ENCODE peak calls at places on chromosome 3, in nine cellular contexts. One of them, this sample, is unnamed.
A peak's percentile ranks its signal among the peaks of the same experiment; 100 is the strongest.

GRCh38 chr3:23762214-23763039 is 43.3 kb upstream of the UBE2E1 start:
- DNase-seq in dorsolateral prefrontal cortex: no peak
- DNase-seq in HepG2: no peak
- DNase-seq in OCI-LY7: peak; percentile 84
- DNase-seq in colonic mucosa: no peak
- DNase-seq in GM12865: peak; percentile 89
- DNase-seq in CD8-positive, alpha-beta T cell: no peak
- DNase-seq in cardiac fibroblast: peak; percentile 18
- DNase-seq in GM23338: no peak
- DNase-seq in this sample: no peak

GRCh38 chr3:18988619-18989229 is 159.6 kb upstream of the KCNH8 start:
- DNase-seq in GM23338: peak; percentile 80
- DNase-seq in cardiac fibroblast: peak; percentile 18
- DNase-seq in GM12865: peak; percentile 12
- DNase-seq in dorsolateral prefrontal cortex: no peak
- DNase-seq in HepG2: peak; percentile 12
- DNase-seq in CD8-positive, alpha-beta T cell: no peak
- DNase-seq in colonic mucosa: no peak
- DNase-seq in OCI-LY7: peak; percentile 68
- DNase-seq in this sample: no peak

GRCh38 chr3:61847784-61848462 is 286.6 kb downstream of the PTPRG start:
- DNase-seq in CD8-positive, alpha-beta T cell: no peak
- DNase-seq in GM12865: no peak
- DNase-seq in cardiac fibroblast: peak; percentile 61
- DNase-seq in colonic mucosa: peak; percentile 66
- DNase-seq in GM23338: peak; percentile 72
- DNase-seq in OCI-LY7: no peak
- DNase-seq in dorsolateral prefrontal cortex: peak; percentile 59
- DNase-seq in HepG2: peak; percentile 17
- DNase-seq in this sample: no peak

GRCh38 chr3:64488938-64489337 is 198.9 kb downstream of the ADAMTS9 start:
- DNase-seq in dorsolateral prefrontal cortex: no peak
- DNase-seq in GM12865: no peak
- DNase-seq in cardiac fibroblast: no peak
- DNase-seq in OCI-LY7: no peak
- DNase-seq in HepG2: no peak
- DNase-seq in colonic mucosa: no peak
- DNase-seq in GM23338: no peak
- DNase-seq in CD8-positive, alpha-beta T cell: no peak
- DNase-seq in this sample: no peak

GRCh38 chr3:34793066-34793465 is 846.3 kb upstream of the ARPP21 start:
- DNase-seq in dorsolateral prefrontal cortex: no peak
- DNase-seq in CD8-positive, alpha-beta T cell: no peak
- DNase-seq in GM12865: no peak
- DNase-seq in GM23338: no peak
- DNase-seq in OCI-LY7: no peak
- DNase-seq in colonic mucosa: no peak
- DNase-seq in HepG2: no peak
- DNase-seq in cardiac fibroblast: peak; percentile 19
- DNase-seq in this sample: no peak

GRCh38 chr3:126356373-126357298 is 572 bp downstream of the KLF15 start:
- DNase-seq in OCI-LY7: peak; percentile 40
- DNase-seq in dorsolateral prefrontal cortex: peak; percentile 25
- DNase-seq in GM23338: peak; percentile 41
- DNase-seq in cardiac fibroblast: peak; percentile 7
- DNase-seq in colonic mucosa: no peak
- DNase-seq in GM12865: no peak
- DNase-seq in HepG2: no peak
- DNase-seq in CD8-positive, alpha-beta T cell: no peak
- DNase-seq in this sample: no peak

GRCh38 chr3:53820756-53821580 is 25.3 kb downstream of the CHDH start:
- DNase-seq in HepG2: no peak
- DNase-seq in dorsolateral prefrontal cortex: no peak
- DNase-seq in OCI-LY7: no peak
- DNase-seq in CD8-positive, alpha-beta T cell: no peak
- DNase-seq in GM12865: no peak
- DNase-seq in colonic mucosa: no peak
- DNase-seq in cardiac fibroblast: no peak
- DNase-seq in GM23338: no peak
- DNase-seq in this sample: no peak

GRCh38 chr3:72660270-72661114 is 187.8 kb downstream of the SHQ1 start:
- DNase-seq in GM23338: no peak
- DNase-seq in colonic mucosa: no peak
- DNase-seq in dorsolateral prefrontal cortex: no peak
- DNase-seq in GM12865: no peak
- DNase-seq in OCI-LY7: no peak
- DNase-seq in HepG2: no peak
- DNase-seq in CD8-positive, alpha-beta T cell: no peak
- DNase-seq in cardiac fibroblast: no peak
- DNase-seq in this sample: no peak

GRCh38 chr3:122973893-122974615 is 53.5 kb downstream of the SEMA5B start:
- DNase-seq in GM12865: no peak
- DNase-seq in cardiac fibroblast: no peak
- DNase-seq in OCI-LY7: no peak
- DNase-seq in CD8-positive, alpha-beta T cell: no peak
- DNase-seq in dorsolateral prefrontal cortex: peak; percentile 56
- DNase-seq in colonic mucosa: no peak
- DNase-seq in HepG2: no peak
- DNase-seq in GM23338: no peak
- DNase-seq in this sample: no peak

GRCh38 chr3:1079641-1080040 is 13.2 kb upstream of the CNTN6 start:
- DNase-seq in GM12865: no peak
- DNase-seq in GM23338: no peak
- DNase-seq in OCI-LY7: no peak
- DNase-seq in cardiac fibroblast: no peak
- DNase-seq in dorsolateral prefrontal cortex: no peak
- DNase-seq in HepG2: no peak
- DNase-seq in colonic mucosa: no peak
- DNase-seq in CD8-positive, alpha-beta T cell: no peak
- DNase-seq in this sample: no peak

GRCh38 chr3:126259411-126260391 is 79.3 kb upstream of the ALDH1L1 start:
- DNase-seq in GM12865: peak; percentile 12
- DNase-seq in cardiac fibroblast: peak; percentile 61
- DNase-seq in HepG2: peak; percentile 29
- DNase-seq in OCI-LY7: peak; percentile 35
- DNase-seq in colonic mucosa: peak; percentile 31
- DNase-seq in CD8-positive, alpha-beta T cell: no peak
- DNase-seq in GM23338: peak; percentile 66
- DNase-seq in dorsolateral prefrontal cortex: peak; percentile 73
- DNase-seq in this sample: no peak

GRCh38 chr3:172074027-172074426 is 34.6 kb downstream of the FNDC3B start:
- DNase-seq in dorsolateral prefrontal cortex: no peak
- DNase-seq in GM23338: no peak
- DNase-seq in CD8-positive, alpha-beta T cell: no peak
- DNase-seq in HepG2: no peak
- DNase-seq in GM12865: no peak
- DNase-seq in colonic mucosa: no peak
- DNase-seq in cardiac fibroblast: no peak
- DNase-seq in OCI-LY7: no peak
- DNase-seq in this sample: no peak

GRCh38 chr3:182703233-182703632 is 90.1 kb upstream of the ATP11B start:
- DNase-seq in GM12865: no peak
- DNase-seq in GM23338: no peak
- DNase-seq in cardiac fibroblast: no peak
- DNase-seq in colonic mucosa: no peak
- DNase-seq in CD8-positive, alpha-beta T cell: no peak
- DNase-seq in OCI-LY7: no peak
- DNase-seq in dorsolateral prefrontal cortex: no peak
- DNase-seq in HepG2: no peak
- DNase-seq in this sample: no peak

GRCh38 chr3:157428957-157429356 is 7.7 kb upstream of the PTX3 start:
- DNase-seq in OCI-LY7: no peak
- DNase-seq in GM12865: no peak
- DNase-seq in CD8-positive, alpha-beta T cell: no peak
- DNase-seq in dorsolateral prefrontal cortex: no peak
- DNase-seq in cardiac fibroblast: no peak
- DNase-seq in HepG2: no peak
- DNase-seq in GM23338: no peak
- DNase-seq in colonic mucosa: no peak
- DNase-seq in this sample: no peak

GRCh38 chr3:171813897-171814460 is 3.7 kb upstream of the PLD1 start:
- DNase-seq in HepG2: no peak
- DNase-seq in GM23338: no peak
- DNase-seq in colonic mucosa: no peak
- DNase-seq in CD8-positive, alpha-beta T cell: no peak
- DNase-seq in cardiac fibroblast: peak; percentile 82
- DNase-seq in OCI-LY7: peak; percentile 9
- DNase-seq in dorsolateral prefrontal cortex: no peak
- DNase-seq in GM12865: peak; percentile 63
- DNase-seq in this sample: no peak

GRCh38 chr3:188749010-188749617 is 422.7 kb upstream of the TPRG1 start:
- DNase-seq in OCI-LY7: peak; percentile 62
- DNase-seq in GM12865: peak; percentile 59
- DNase-seq in CD8-positive, alpha-beta T cell: peak; percentile 42
- DNase-seq in colonic mucosa: peak; percentile 53
- DNase-seq in HepG2: no peak
- DNase-seq in dorsolateral prefrontal cortex: no peak
- DNase-seq in GM23338: peak; percentile 89
- DNase-seq in cardiac fibroblast: peak; percentile 37
- DNase-seq in this sample: no peak

GRCh38 chr3:43268636-43269035 is 17.7 kb upstream of the SNRK start:
- DNase-seq in CD8-positive, alpha-beta T cell: no peak
- DNase-seq in GM12865: no peak
- DNase-seq in dorsolateral prefrontal cortex: no peak
- DNase-seq in GM23338: no peak
- DNase-seq in colonic mucosa: no peak
- DNase-seq in OCI-LY7: no peak
- DNase-seq in HepG2: no peak
- DNase-seq in cardiac fibroblast: no peak
- DNase-seq in this sample: no peak

GRCh38 chr3:190968616-190969015 is 106.1 kb upstream of the GMNC start:
- DNase-seq in dorsolateral prefrontal cortex: no peak
- DNase-seq in colonic mucosa: no peak
- DNase-seq in cardiac fibroblast: no peak
- DNase-seq in GM12865: no peak
- DNase-seq in GM23338: peak; percentile 55
- DNase-seq in OCI-LY7: no peak
- DNase-seq in CD8-positive, alpha-beta T cell: no peak
- DNase-seq in HepG2: no peak
- DNase-seq in this sample: no peak

GRCh38 chr3:100913870-100914654 is 79.2 kb downstream of the ABI3BP start:
- DNase-seq in HepG2: no peak
- DNase-seq in OCI-LY7: no peak
- DNase-seq in GM23338: no peak
- DNase-seq in GM12865: no peak
- DNase-seq in cardiac fibroblast: peak; percentile 87
- DNase-seq in CD8-positive, alpha-beta T cell: no peak
- DNase-seq in colonic mucosa: no peak
- DNase-seq in dorsolateral prefrontal cortex: no peak
- DNase-seq in this sample: no peak

GRCh38 chr3:7950890-7951289 is 550.7 kb upstream of the LMCD1 start:
- DNase-seq in dorsolateral prefrontal cortex: no peak
- DNase-seq in GM23338: no peak
- DNase-seq in CD8-positive, alpha-beta T cell: no peak
- DNase-seq in GM12865: no peak
- DNase-seq in colonic mucosa: no peak
- DNase-seq in cardiac fibroblast: no peak
- DNase-seq in OCI-LY7: no peak
- DNase-seq in HepG2: no peak
- DNase-seq in this sample: no peak

GRCh38 chr3:42746455-42747450 is 26.3 kb downstream of the CCDC13 start:
- DNase-seq in colonic mucosa: no peak
- DNase-seq in GM12865: no peak
- DNase-seq in cardiac fibroblast: no peak
- DNase-seq in CD8-positive, alpha-beta T cell: no peak
- DNase-seq in HepG2: peak; percentile 54
- DNase-seq in dorsolateral prefrontal cortex: no peak
- DNase-seq in GM23338: no peak
- DNase-seq in OCI-LY7: no peak
- DNase-seq in this sample: no peak

GRCh38 chr3:90062018-90062417 is 954.6 kb downstream of the EPHA3 start:
- DNase-seq in GM23338: no peak
- DNase-seq in HepG2: no peak
- DNase-seq in cardiac fibroblast: peak; percentile 77
- DNase-seq in dorsolateral prefrontal cortex: no peak
- DNase-seq in colonic mucosa: no peak
- DNase-seq in OCI-LY7: no peak
- DNase-seq in GM12865: no peak
- DNase-seq in CD8-positive, alpha-beta T cell: no peak
- DNase-seq in this sample: no peak

DNA sequence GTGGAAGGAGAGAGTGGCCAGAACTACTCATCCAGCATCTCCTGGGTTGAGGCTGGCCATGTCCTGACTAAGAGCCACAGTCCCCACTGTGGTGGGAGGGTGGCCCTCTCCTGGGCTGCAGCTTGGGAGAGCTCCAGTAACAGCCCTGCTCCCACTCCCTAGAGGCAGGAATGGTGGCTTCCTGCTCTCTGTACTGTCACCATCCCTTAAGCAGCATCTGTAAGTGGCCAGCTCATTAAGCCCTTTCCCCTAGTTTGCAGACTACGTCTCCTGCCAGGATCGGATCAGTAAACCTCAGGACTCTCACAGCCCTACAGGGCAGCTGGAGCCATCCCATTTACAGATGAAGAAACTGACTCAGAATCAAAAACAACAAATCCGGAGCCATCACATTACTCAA is 30.5 kb downstream of the DNAJB8 start:
- DNase-seq in GM12865: no peak
- DNase-seq in colonic mucosa: no peak
- DNase-seq in HepG2: no peak
- DNase-seq in dorsolateral prefrontal cortex: no peak
- DNase-seq in CD8-positive, alpha-beta T cell: no peak
- DNase-seq in GM23338: no peak
- DNase-seq in OCI-LY7: no peak
- DNase-seq in cardiac fibroblast: no peak
- DNase-seq in this sample: no peak
- TF ChIP-seq CTCF in GM12865: no peak
- TF ChIP-seq CTCF in colonic mucosa: no peak
- TF ChIP-seq CTCF in HepG2: no peak
- TF ChIP-seq CTCF in dorsolateral prefrontal cortex: no peak
- TF ChIP-seq CTCF in CD8-positive, alpha-beta T cell: no peak
- TF ChIP-seq CTCF in GM23338: no peak
- TF ChIP-seq CTCF in OCI-LY7: no peak
- TF ChIP-seq CTCF in cardiac fibroblast: no peak
- TF ChIP-seq CTCF in this sample: no peak

GRCh38 chr3:111324142-111324541 is 217.9 kb upstream of the CD96 start:
- DNase-seq in HepG2: no peak
- DNase-seq in CD8-positive, alpha-beta T cell: no peak
- DNase-seq in colonic mucosa: no peak
- DNase-seq in GM23338: no peak
- DNase-seq in OCI-LY7: peak; percentile 28
- DNase-seq in cardiac fibroblast: no peak
- DNase-seq in GM12865: no peak
- DNase-seq in dorsolateral prefrontal cortex: no peak
- DNase-seq in this sample: no peak
- H3K4me3 ChIP-seq in HepG2: no peak overlapping the region
- H3K4me3 ChIP-seq in CD8-positive, alpha-beta T cell: peak overlapping the region; percentile 7
- H3K4me3 ChIP-seq in colonic mucosa: no peak overlapping the region
- H3K4me3 ChIP-seq in GM23338: no peak overlapping the region
- H3K4me3 ChIP-seq in OCI-LY7: peak overlapping the region; percentile 43
- H3K4me3 ChIP-seq in cardiac fibroblast: no peak overlapping the region
- H3K4me3 ChIP-seq in GM12865: no peak overlapping the region
- H3K4me3 ChIP-seq in dorsolateral prefrontal cortex: no peak overlapping the region
- H3K4me3 ChIP-seq in this sample: no peak overlapping the region

GRCh38 chr3:37580237-37580636 is 281.4 kb upstream of the CTDSPL start:
- DNase-seq in OCI-LY7: no peak
- DNase-seq in CD8-positive, alpha-beta T cell: no peak
- DNase-seq in dorsolateral prefrontal cortex: no peak
- DNase-seq in HepG2: no peak
- DNase-seq in cardiac fibroblast: no peak
- DNase-seq in colonic mucosa: no peak
- DNase-seq in GM23338: no peak
- DNase-seq in GM12865: no peak
- DNase-seq in this sample: no peak
- TF ChIP-seq CTCF in OCI-LY7: no peak
- TF ChIP-seq CTCF in CD8-positive, alpha-beta T cell: no peak
- TF ChIP-seq CTCF in dorsolateral prefrontal cortex: no peak
- TF ChIP-seq CTCF in HepG2: no peak
- TF ChIP-seq CTCF in cardiac fibroblast: no peak
- TF ChIP-seq CTCF in colonic mucosa: no peak
- TF ChIP-seq CTCF in GM23338: no peak
- TF ChIP-seq CTCF in GM12865: no peak
- TF ChIP-seq CTCF in this sample: no peak

GRCh38 chr3:189908646-189909045 is 212.1 kb downstream of the P3H2 start:
- DNase-seq in OCI-LY7: no peak
- DNase-seq in colonic mucosa: no peak
- DNase-seq in CD8-positive, alpha-beta T cell: no peak
- DNase-seq in dorsolateral prefrontal cortex: no peak
- DNase-seq in HepG2: no peak
- DNase-seq in GM12865: no peak
- DNase-seq in GM23338: no peak
- DNase-seq in cardiac fibroblast: peak; percentile 86
- DNase-seq in this sample: peak; percentile 17
- H3K4me3 ChIP-seq in OCI-LY7: no peak overlapping the region
- H3K4me3 ChIP-seq in colonic mucosa: no peak overlapping the region
- H3K4me3 ChIP-seq in CD8-positive, alpha-beta T cell: no peak overlapping the region
- H3K4me3 ChIP-seq in dorsolateral prefrontal cortex: no peak overlapping the region
- H3K4me3 ChIP-seq in HepG2: no peak overlapping the region
- H3K4me3 ChIP-seq in GM12865: no peak overlapping the region
- H3K4me3 ChIP-seq in GM23338: no peak overlapping the region
- H3K4me3 ChIP-seq in cardiac fibroblast: no peak overlapping the region
- H3K4me3 ChIP-seq in this sample: no peak overlapping the region